ENCODE peak calls at places on chromosomes 1 and 21, in nine cellular contexts. G is tibial artery, Q is ovary, U is AG04450, D is heart left ventricle, T is AG09309, H is fibroblast of lung, W is MM.1S, C is choroid plexus epithelial cell. L is an unnamed sample.

GRCh38 chr1:183227963-183228649 is 42.0 kb downstream of the LAMC2 start:
- DNase-seq in U (no peak), W (peak), C (peak), G (peak), Q (peak), D (peak), T (no peak), H (peak), L (no peak)

GRCh38 chr1:60972841-60973364 is 109.5 kb upstream of the NFIA start:
- DNase-seq in W (no peak), T (peak), U (peak), H (peak), G (no peak), D (no peak), Q (no peak), C (peak), L (peak)

GRCh38 chr1:185045793-185046441 is 559 bp downstream of the RNF2 start:
- DNase-seq in D (peak), H (peak), C (peak), T (no peak), Q (peak), W (peak), G (peak), U (no peak), L (no peak)

GRCh38 chr21:14876464-14876863 is 188.3 kb downstream of the NRIP1 start:
- DNase-seq in W (no peak), D (no peak), Q (no peak), H (no peak), G (no peak), C (no peak), T (no peak), U (no peak), L (no peak)

GRCh38 chr1:204077979-204078696 is 5.2 kb downstream of the SOX13 start:
- DNase-seq in D (no peak), Q (no peak), U (no peak), H (peak), C (peak), W (no peak), G (no peak), T (no peak), L (no peak)

GRCh38 chr21:25845729-25846256 is 111.0 kb downstream of the GABPA start:
- DNase-seq in G (no peak), C (no peak), W (no peak), H (no peak), T (no peak), D (no peak), U (no peak), Q (no peak), L (no peak)

GRCh38 chr1:211541715-211542477 is 37.1 kb downstream of the SLC30A1 start:
- DNase-seq in C (peak), W (no peak), H (peak), U (no peak), D (no peak), G (no peak), T (no peak), Q (no peak), L (peak)

GRCh38 chr21:45577806-45578801 is 35.9 kb upstream of the SLC19A1 start:
- DNase-seq in G (no peak), H (no peak), Q (no peak), U (no peak), W (no peak), D (no peak), T (no peak), C (no peak), L (no peak)

GRCh38 chr1:46180082-46180616 is 3.9 kb upstream of the P3R3URF start:
- DNase-seq in Q (no peak), C (no peak), H (no peak), W (no peak), U (no peak), D (peak), T (no peak), G (no peak), L (no peak)

GRCh38 chr1:81604982-81605381 is 195.8 kb upstream of the ADGRL2 start:
- DNase-seq in W (no peak), H (no peak), C (no peak), T (no peak), G (no peak), U (no peak), D (no peak), Q (no peak), L (no peak)

GRCh38 chr1:162036156-162036555 is 12.5 kb upstream of the OLFML2B start:
- DNase-seq in G (no peak), Q (no peak), C (no peak), D (no peak), W (no peak), H (peak), U (no peak), T (no peak), L (no peak)

GRCh38 chr1:197737916-197738315 is 37.4 kb downstream of the DENND1B start:
- DNase-seq in U (no peak), W (no peak), G (no peak), H (no peak), C (no peak), D (no peak), Q (no peak), T (no peak), L (no peak)

GRCh38 chr21:44337941-44338895 is 972 bp downstream of the CFAP410 start:
- DNase-seq in T (no peak), Q (peak), W (peak), D (peak), U (no peak), G (peak), H (peak), C (peak), L (peak)

GRCh38 chr1:101314244-101314643 is 77.4 kb downstream of the S1PR1 start:
- DNase-seq in W (no peak), H (peak), Q (no peak), D (no peak), C (peak), T (no peak), G (no peak), U (no peak), L (no peak)

GRCh38 chr1:83593073-83593472 is 405.9 kb downstream of the TTLL7 start:
- DNase-seq in W (no peak), D (no peak), G (no peak), Q (no peak), C (no peak), U (no peak), T (no peak), H (no peak), L (no peak)

GRCh38 chr1:61459345-61459744 is 265.6 kb downstream of the TM2D1 start:
- DNase-seq in U (no peak), Q (no peak), T (no peak), G (no peak), H (no peak), W (no peak), C (no peak), D (no peak), L (no peak)

GRCh38 chr1:27487927-27488522 is 1.9 kb downstream of the WASF2 start:
- DNase-seq in H (no peak), G (no peak), D (no peak), C (peak), T (no peak), Q (no peak), W (no peak), U (no peak), L (no peak)

GRCh38 chr1:3669421-3669821 is 17.1 kb downstream of the TP73 start:
- DNase-seq in U (no peak), C (no peak), Q (peak), G (no peak), H (no peak), T (no peak), D (peak), W (no peak), L (no peak)

GRCh38 chr1:4599951-4600481 is 54.4 kb upstream of the AJAP1 start:
- DNase-seq in U (no peak), H (no peak), C (no peak), D (no peak), G (no peak), W (no peak), Q (no peak), T (no peak), L (no peak)

GRCh38 chr1:223214272-223214807 is 71.3 kb upstream of the TLR5 start:
- DNase-seq in G (no peak), W (no peak), T (no peak), C (no peak), D (no peak), U (no peak), Q (no peak), H (no peak), L (no peak)

GRCh38 chr21:45517249-45518065 is 24.8 kb downstream of the SLC19A1 start:
- DNase-seq in T (no peak), Q (peak), W (no peak), G (no peak), D (peak), U (no peak), C (peak), H (no peak), L (no peak)

GRCh38 chr1:85611390-85611789 is 30.8 kb downstream of the CCN1 start:
- DNase-seq in W (no peak), D (no peak), H (peak), U (peak), G (no peak), C (peak), Q (no peak), T (peak), L (peak)

GRCh38 chr1:63618001-63618400 is 24.8 kb downstream of the PGM1 start:
- DNase-seq in Q (no peak), D (no peak), U (no peak), H (peak), W (no peak), C (peak), G (no peak), T (peak), L (no peak)

GRCh38 chr1:241828576-241828975 is 19.4 kb upstream of the EXO1 start:
- DNase-seq in U (no peak), H (peak), C (peak), D (peak), W (no peak), Q (peak), G (no peak), T (no peak), L (no peak)

GRCh38 chr1:19377812-19378718 is 65.9 kb downstream of the SLC66A1 start:
- DNase-seq in D (no peak), G (no peak), W (no peak), Q (no peak), H (peak), T (no peak), U (no peak), C (peak), L (no peak)

GRCh38 chr1:28632560-28632959 is 10.3 kb downstream of the TAF12 start:
- DNase-seq in W (no peak), D (no peak), C (no peak), Q (no peak), U (no peak), T (no peak), G (no peak), H (no peak), L (no peak)

GRCh38 chr21:34889287-34889536 is 159.9 kb downstream of the RUNX1 start:
- DNase-seq in W (peak), T (no peak), Q (peak), C (peak), H (peak), U (no peak), D (peak), G (peak), L (no peak)

GRCh38 chr1:146019225-146020057 is 2.1 kb downstream of the HJV start:
- DNase-seq in U (no peak), G (peak), W (no peak), C (no peak), Q (no peak), H (no peak), D (no peak), T (no peak), L (no peak)
- H3K4me3 ChIP-seq in U (no peak), G (peak), W (no peak), C (no peak), Q (peak), H (no peak), D (peak), T (no peak), L (peak)

GRCh38 chr1:90821793-90822359 is 104.8 kb upstream of the BARHL2 start:
- DNase-seq in D (no peak), C (no peak), Q (no peak), W (no peak), H (no peak), U (no peak), G (no peak), T (no peak), L (no peak)
- TF ChIP-seq CTCF in D (no peak), C (no peak), Q (no peak), W (no peak), H (no peak), U (no peak), G (no peak), T (no peak), L (no peak)

GRCh38 chr1:16217061-16217785 is 4.8 kb upstream of the ARHGEF19 start:
- DNase-seq in Q (peak), U (peak), W (peak), C (peak), T (peak), H (peak), D (peak), G (peak), L (peak)

GRCh38 chr1:16215882-16216753 is 3.7 kb upstream of the ARHGEF19 start:
- DNase-seq in Q (peak), T (peak), C (peak), D (peak), H (peak), W (no peak), G (peak), U (no peak), L (peak)

GRCh38 chr1:16220101-16220500 is 7.6 kb upstream of the ARHGEF19 start:
- DNase-seq in W (no peak), G (no peak), C (no peak), T (no peak), H (no peak), D (no peak), Q (no peak), U (no peak), L (no peak)

GRCh38 chr1:16218674-16219071 is 6.2 kb upstream of the ARHGEF19 start:
- DNase-seq in D (no peak), T (no peak), G (no peak), Q (no peak), C (no peak), H (no peak), W (no peak), U (no peak), L (no peak)

DNA sequence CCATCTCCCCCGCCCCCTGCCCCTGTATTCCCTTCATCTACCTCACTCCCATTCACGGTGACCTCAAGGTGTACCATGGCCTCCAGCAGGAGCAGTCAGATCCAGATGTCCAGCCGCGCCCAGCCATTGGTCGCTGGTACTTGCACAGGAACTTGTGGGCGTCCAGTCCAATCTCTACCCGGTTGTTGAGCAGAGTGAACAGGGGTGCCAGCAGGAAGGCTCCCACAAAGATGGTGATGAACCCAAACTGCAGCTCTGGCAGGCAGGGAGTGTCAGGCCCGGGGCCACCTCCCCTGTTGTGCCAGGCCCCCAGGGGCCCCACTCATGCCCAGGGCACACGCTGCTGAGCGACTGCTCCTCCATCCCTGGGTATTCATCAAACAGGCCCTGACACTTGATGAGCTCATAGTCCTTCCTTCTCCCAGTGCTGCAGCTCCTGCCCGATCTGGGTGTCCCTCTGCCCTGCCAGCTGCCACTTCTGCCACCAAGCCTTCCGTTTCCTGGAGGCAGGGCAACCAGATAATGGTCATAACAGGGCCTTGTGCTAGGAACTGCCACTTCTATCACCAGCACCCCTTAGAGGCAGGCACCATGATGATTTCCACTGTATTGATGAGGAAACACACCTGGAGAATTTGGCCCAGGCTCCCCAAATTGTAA is 5.7 kb upstream of the ARHGEF19 start:
- DNase-seq in C (no peak), U (no peak), D (no peak), T (no peak), H (no peak), W (no peak), Q (peak), G (no peak), L (no peak)
- H3K4me3 ChIP-seq in C (no peak), U (no peak), D (no peak), T (no peak), H (no peak), W (no peak), Q (no peak), G (peak), L (no peak)

GRCh38 chr1:119225831-119226230 is 85.4 kb upstream of the WARS2 start:
- DNase-seq in G (no peak), W (no peak), H (no peak), U (no peak), T (no peak), C (no peak), Q (no peak), D (no peak), L (no peak)
- TF ChIP-seq CTCF in G (no peak), W (no peak), H (no peak), U (no peak), T (no peak), C (peak), Q (no peak), D (no peak), L (no peak)

GRCh38 chr1:157045251-157046218 is at the start of gene ARHGEF11:
- DNase-seq in U (peak), G (peak), H (peak), D (peak), Q (peak), W (peak), C (peak), T (peak), L (peak)

GRCh38 chr1:157044326-157044725 is 1.2 kb downstream of the ARHGEF11 start:
- DNase-seq in Q (no peak), T (no peak), U (no peak), C (no peak), D (no peak), G (no peak), H (no peak), W (no peak), L (no peak)

GRCh38 chr1:157050836-157051235 is 5.3 kb upstream of the ARHGEF11 start:
- DNase-seq in Q (no peak), W (no peak), G (no peak), T (no peak), D (no peak), U (no peak), H (no peak), C (no peak), L (no peak)

GRCh38 chr1:157043685-157044084 is 1.9 kb downstream of the ARHGEF11 start:
- DNase-seq in D (no peak), H (no peak), U (no peak), Q (no peak), C (no peak), T (no peak), W (no peak), G (no peak), L (no peak)

GRCh38 chr1:157047064-157047410 is 1.5 kb upstream of the ARHGEF11 start:
- DNase-seq in Q (no peak), W (peak), T (no peak), D (no peak), U (no peak), C (no peak), H (no peak), G (no peak), L (no peak)
- H3K4me3 ChIP-seq in Q (no peak), W (no peak), T (no peak), D (no peak), U (no peak), C (no peak), H (no peak), G (no peak), L (no peak)

GRCh38 chr1:25727026-25727818 is 72.8 kb upstream of the SELENON start:
- DNase-seq in G (no peak), U (no peak), D (no peak), C (peak), T (no peak), W (no peak), H (no peak), Q (no peak), L (no peak)

GRCh38 chr1:25724201-25724600 is 75.8 kb upstream of the SELENON start:
- DNase-seq in C (no peak), W (no peak), U (no peak), Q (no peak), D (no peak), H (no peak), G (no peak), T (no peak), L (no peak)

GRCh38 chr1:25724986-25725385 is 75.0 kb upstream of the SELENON start:
- DNase-seq in G (no peak), T (no peak), U (no peak), W (no peak), H (no peak), D (no peak), C (no peak), Q (no peak), L (no peak)

GRCh38 chr1:25723250-25723880 is 76.6 kb upstream of the SELENON start:
- DNase-seq in G (no peak), Q (no peak), C (no peak), U (no peak), H (no peak), T (no peak), D (no peak), W (no peak), L (no peak)

GRCh38 chr1:25725482-25725881 is 74.5 kb upstream of the SELENON start:
- DNase-seq in Q (no peak), U (no peak), G (no peak), T (no peak), W (no peak), C (no peak), H (no peak), D (no peak), L (no peak)
- TF ChIP-seq CTCF in Q (no peak), U (no peak), G (no peak), T (no peak), W (no peak), C (no peak), H (no peak), D (no peak), L (no peak)

GRCh38 chr1:108534748-108535147 is 25.2 kb upstream of the EEIG2 start:
- DNase-seq in C (no peak), W (no peak), G (no peak), H (no peak), T (no peak), U (no peak), Q (no peak), D (no peak), L (no peak)
- H3K4me3 ChIP-seq in C (no peak), W (no peak), G (no peak), H (no peak), T (no peak), U (no peak), Q (no peak), D (no peak), L (no peak)

GRCh38 chr1:44500181-44501021 is 95.3 kb downstream of the RNF220 start:
- DNase-seq in H (peak), D (no peak), U (no peak), T (no peak), W (no peak), G (no peak), C (peak), Q (no peak), L (no peak)
- TF ChIP-seq CTCF in H (peak), D (peak), U (peak), T (peak), W (no peak), G (peak), C (peak), Q (no peak), L (peak)

GRCh38 chr1:167761400-167761799 is 39.6 kb downstream of the MPZL1 start:
- DNase-seq in D (no peak), C (no peak), T (no peak), G (no peak), U (no peak), Q (no peak), W (no peak), H (no peak), L (no peak)
- H3K4me3 ChIP-seq in D (no peak), C (no peak), T (no peak), G (no peak), U (no peak), Q (no peak), W (no peak), H (no peak), L (no peak)

GRCh38 chr1:1115830-1116700 is at the start of gene C1orf159:
- DNase-seq in D (peak), U (peak), G (peak), T (peak), W (peak), C (peak), Q (peak), H (peak), L (peak)

GRCh38 chr1:1118011-1118892 is 2.4 kb upstream of the C1orf159 start:
- DNase-seq in Q (no peak), T (no peak), D (peak), H (no peak), C (no peak), U (no peak), G (peak), W (no peak), L (no peak)

GRCh38 chr1:1117469-1117831 is 1.6 kb upstream of the C1orf159 start:
- DNase-seq in T (no peak), Q (peak), W (no peak), U (no peak), H (no peak), C (no peak), D (peak), G (no peak), L (no peak)

GRCh38 chr1:1115136-1115829 is 606 bp downstream of the C1orf159 start:
- DNase-seq in W (no peak), Q (no peak), C (peak), D (peak), G (no peak), H (no peak), U (no peak), T (no peak), L (no peak)

GRCh38 chr1:1116701-1117468 is 996 bp upstream of the C1orf159 start:
- DNase-seq in U (no peak), G (peak), C (peak), D (no peak), W (no peak), Q (no peak), H (peak), T (no peak), L (no peak)
- TF ChIP-seq CTCF in U (no peak), G (no peak), C (no peak), D (no peak), W (no peak), Q (no peak), H (no peak), T (no peak), L (no peak)

L was measured in astrocyte of the cerebellum.